ENCODE peak calls at places on chromosome 15, in six cellular contexts. H, V, S, Y, G and A are unnamed samples.

GRCh38 chr15:76107169-76107568 is 47.4 kb downstream of the TMEM266 start:
- DNase-seq in G (no peak), V (peak), H (no peak), Y (no peak), S (no peak), A (no peak)

GRCh38 chr15:67543348-67543718 is 830 bp downstream of the MAP2K5 start:
- DNase-seq in S (peak), Y (no peak), G (peak), H (no peak), V (peak), A (peak)

GRCh38 chr15:58474741-58475323 is 43.0 kb downstream of the LIPC start:
- DNase-seq in Y (no peak), V (no peak), G (no peak), S (no peak), H (peak), A (no peak)

GRCh38 chr15:101439285-101439919 is 50.1 kb downstream of the PCSK6 start:
- DNase-seq in H (no peak), V (peak), G (no peak), Y (no peak), S (no peak), A (peak)

GRCh38 chr15:64466408-64467116 is 6.2 kb downstream of the ZNF609 start:
- DNase-seq in S (no peak), H (no peak), V (no peak), G (no peak), Y (no peak), A (no peak)

GRCh38 chr15:31277335-31278055 is 49.1 kb upstream of the KLF13 start:
- DNase-seq in V (no peak), S (no peak), Y (peak), G (no peak), H (peak), A (no peak)

GRCh38 chr15:39642011-39642640 is 61.2 kb downstream of the THBS1 start:
- DNase-seq in V (peak), G (no peak), S (no peak), Y (no peak), H (no peak), A (peak)

GRCh38 chr15:60649845-60650548 is 171.1 kb upstream of the ICE2 start:
- DNase-seq in Y (no peak), H (peak), G (no peak), S (no peak), V (no peak), A (no peak)

GRCh38 chr15:23642413-23643044 is 5.1 kb downstream of the MAGEL2 start:
- DNase-seq in V (peak), H (peak), S (peak), Y (no peak), G (peak), A (peak)

GRCh38 chr15:40894689-40895308 is 549 bp downstream of the VPS18 start:
- DNase-seq in S (peak), G (peak), Y (no peak), H (peak), V (peak), A (peak)